ENCODE peak calls at places on chromosomes 12 and 14, in ten cellular contexts. R, I, Z, H, F, C, O, W, K and E are unnamed samples.
A peak's percentile ranks its signal among the peaks of the same experiment; 100 is the strongest.

GRCh38 chr12:92059976-92060375 is 85.7 kb downstream of the BTG1 start:
- DNase-seq in R (no peak), I (no peak), Z (no peak), H (no peak), F (no peak), C (no peak), O (no peak), W (peak; percentile 82), K (no peak), E (no peak)

GRCh38 chr12:62848418-62848817 is 86.5 kb downstream of the PPM1H start:
- DNase-seq in R (no peak), I (peak; percentile 59), Z (no peak), H (no peak), F (no peak), C (no peak), O (no peak), W (peak; percentile 84), K (no peak), E (no peak)

GRCh38 chr14:48398675-48399282 is 723.4 kb upstream of the MDGA2 start:
- DNase-seq in R (peak; percentile 9), I (no peak), Z (peak; percentile 4), H (no peak), F (no peak), C (no peak), O (no peak), W (peak; percentile 4), K (no peak), E (no peak)

GRCh38 chr12:89760783-89761182 is 52.1 kb upstream of the ATP2B1 start:
- DNase-seq in R (no peak), I (no peak), Z (no peak), H (no peak), F (no peak), C (no peak), O (peak; percentile 69), W (no peak), K (no peak), E (no peak)

GRCh38 chr12:63862187-63863107 is 17.9 kb downstream of the SRGAP1 start:
- DNase-seq in R (no peak), I (peak; percentile 58), Z (no peak), H (no peak), F (no peak), C (no peak), O (no peak), W (peak; percentile 56), K (no peak), E (no peak)

GRCh38 chr12:110531741-110532333 is 29.7 kb downstream of the RAD9B start:
- DNase-seq in R (no peak), I (no peak), Z (no peak), H (no peak), F (peak; percentile 59), C (no peak), O (no peak), W (peak; percentile 42), K (no peak), E (no peak)

GRCh38 chr12:38350342-38351181 is 34.0 kb downstream of the ALG10B start:
- DNase-seq in R (no peak), I (no peak), Z (no peak), H (no peak), F (no peak), C (no peak), O (no peak), W (no peak), K (no peak), E (no peak)

GRCh38 chr12:22018860-22019259 is 27.2 kb upstream of the CMAS start:
- DNase-seq in R (no peak), I (no peak), Z (no peak), H (no peak), F (no peak), C (no peak), O (peak; percentile 30), W (peak; percentile 18), K (no peak), E (no peak)

GRCh38 chr12:21852251-21852650 is 77.7 kb upstream of the KCNJ8 start:
- DNase-seq in R (peak; percentile 30), I (no peak), Z (no peak), H (no peak), F (no peak), C (no peak), O (no peak), W (peak; percentile 5), K (no peak), E (no peak)

GRCh38 chr12:55694651-55695050 is 13.1 kb downstream of the ITGA7 start:
- DNase-seq in R (no peak), I (no peak), Z (no peak), H (no peak), F (no peak), C (no peak), O (no peak), W (no peak), K (peak; percentile 48), E (no peak)

GRCh38 chr14:79920180-79920579 is 291.1 kb downstream of the DIO2 start:
- DNase-seq in R (no peak), I (no peak), Z (no peak), H (no peak), F (no peak), C (no peak), O (no peak), W (no peak), K (no peak), E (no peak)

GRCh38 chr14:25400607-25401206 is 350.8 kb upstream of the STXBP6 start:
- DNase-seq in R (peak; percentile 27), I (peak; percentile 44), Z (peak; percentile 12), H (no peak), F (peak; percentile 73), C (peak; percentile 9), O (peak; percentile 2), W (peak; percentile 66), K (no peak), E (peak; percentile 88)

GRCh38 chr14:100577986-100578431 is 9.2 kb downstream of the BEGAIN start:
- DNase-seq in R (no peak), I (no peak), Z (no peak), H (no peak), F (no peak), C (no peak), O (no peak), W (no peak), K (peak; percentile 29), E (no peak)

GRCh38 chr14:98070521-98070920 is 1201.5 kb downstream of the BCL11B start:
- DNase-seq in R (no peak), I (no peak), Z (no peak), H (no peak), F (peak; percentile 30), C (no peak), O (no peak), W (no peak), K (no peak), E (no peak)

GRCh38 chr14:104843006-104843405 is 22.1 kb upstream of the CEP170B start:
- DNase-seq in R (no peak), I (no peak), Z (no peak), H (no peak), F (no peak), C (no peak), O (no peak), W (no peak), K (no peak), E (no peak)

GRCh38 chr12:63917477-63917862 is 73.0 kb downstream of the SRGAP1 start:
- DNase-seq in R (no peak), I (no peak), Z (no peak), H (no peak), F (no peak), C (no peak), O (no peak), W (no peak), K (no peak), E (no peak)

GRCh38 chr12:78938341-78939084 is 73.9 kb downstream of the SYT1 start:
- DNase-seq in R (no peak), I (no peak), Z (no peak), H (no peak), F (no peak), C (no peak), O (no peak), W (no peak), K (no peak), E (no peak)

GRCh38 chr12:106251636-106252035 is 3.8 kb upstream of the CKAP4 start:
- DNase-seq in R (no peak), I (peak; percentile 3), Z (no peak), H (no peak), F (no peak), C (no peak), O (no peak), W (peak; percentile 17), K (no peak), E (no peak)

GRCh38 chr14:24196071-24197061 is 1.1 kb upstream of the TM9SF1 start:
- DNase-seq in R (no peak), I (no peak), Z (no peak), H (no peak), F (peak; percentile 37), C (no peak), O (no peak), W (peak; percentile 40), K (no peak), E (no peak)

GRCh38 chr14:74804219-74804825 is 41.2 kb downstream of the YLPM1 start:
- DNase-seq in R (peak; percentile 69), I (no peak), Z (peak; percentile 0), H (no peak), F (no peak), C (no peak), O (peak; percentile 41), W (peak; percentile 28), K (no peak), E (no peak)

GRCh38 chr14:93984987-93985410 is 8.6 kb upstream of the ASB2 start:
- DNase-seq in R (no peak), I (peak; percentile 74), Z (peak; percentile 24), H (no peak), F (no peak), C (no peak), O (no peak), W (peak; percentile 75), K (no peak), E (no peak)

GRCh38 chr12:93851245-93851665 is 174.1 kb downstream of the CRADD start:
- DNase-seq in R (no peak), I (no peak), Z (no peak), H (no peak), F (no peak), C (no peak), O (peak; percentile 28), W (no peak), K (no peak), E (no peak)

GRCh38 chr14:101918125-101918989 is 46.0 kb upstream of the DYNC1H1 start:
- DNase-seq in R (no peak), I (no peak), Z (no peak), H (no peak), F (no peak), C (no peak), O (no peak), W (no peak), K (no peak), E (no peak)

GRCh38 chr12:52130695-52131094 is 51.2 kb downstream of the SMIM41 start:
- DNase-seq in R (no peak), I (no peak), Z (no peak), H (no peak), F (peak; percentile 56), C (no peak), O (no peak), W (no peak), K (peak; percentile 47), E (no peak)

GRCh38 chr12:123573870-123574269 is 10.5 kb upstream of the TMED2 start:
- DNase-seq in R (no peak), I (no peak), Z (no peak), H (no peak), F (no peak), C (no peak), O (no peak), W (no peak), K (no peak), E (no peak)

GRCh38 chr12:117876492-117876816 is 92.3 kb downstream of the KSR2 start:
- DNase-seq in R (no peak), I (no peak), Z (no peak), H (no peak), F (no peak), C (no peak), O (no peak), W (no peak), K (no peak), E (no peak)

GRCh38 chr12:65119063-65119462 is 2.0 kb downstream of the WIF1 start:
- DNase-seq in R (no peak), I (no peak), Z (no peak), H (no peak), F (no peak), C (no peak), O (no peak), W (no peak), K (no peak), E (no peak)

GRCh38 chr14:24665440-24665991 is 31.5 kb upstream of the GZMB start:
- DNase-seq in R (no peak), I (no peak), Z (no peak), H (no peak), F (no peak), C (no peak), O (no peak), W (no peak), K (no peak), E (no peak)